ENCODE peak calls at places on chromosome 19, in ten cellular contexts. F is K562, D is OCI-LY7, U is PC-3, S is SK-N-SH, W is H9, Z is IMR-90, B is fibroblast of lung, K is MM.1S, P is mammary epithelial cell. A is an unnamed sample. For H4K20me1, the result is how much of the 10 kb centered on the place peaks cover.

GRCh38 chr19:37928527-37929286 is 21.7 kb downstream of the SIPA1L3 start:
- DNase-seq in F (no peak), D (peak), U (no peak), S (no peak), W (peak), Z (no peak), B (no peak), K (no peak), P (no peak), A (no peak)

GRCh38 chr19:39671739-39672363 is 16.1 kb downstream of the LGALS16 start:
- DNase-seq in F (peak), D (peak), U (peak), S (peak), W (peak), Z (peak), B (peak), K (peak), P (peak), A (peak)

GRCh38 chr19:51837145-51837544 is 42.2 kb downstream of the FPR3 start:
- DNase-seq in F (peak), D (no peak), U (no peak), S (no peak), W (no peak), Z (no peak), B (no peak), K (no peak), P (no peak), A (no peak)

GRCh38 chr19:43463381-43464088 is 1.9 kb downstream of the LYPD3 start:
- DNase-seq in F (peak), D (peak), U (peak), S (peak), W (peak), Z (peak), B (peak), K (peak), P (peak), A (peak)

GRCh38 chr19:7888145-7888825 is at the start of gene LRRC8E:
- DNase-seq in F (peak), D (no peak), U (peak), S (peak), W (peak), Z (peak), B (peak), K (no peak), P (peak), A (peak)

GRCh38 chr19:1312732-1313694 is 27.3 kb downstream of the EFNA2 start:
- DNase-seq in F (no peak), D (no peak), U (peak), S (no peak), W (no peak), Z (peak), B (peak), K (no peak), P (peak), A (peak)

GRCh38 chr19:42081584-42082258 is 5.8 kb downstream of the ZNF574 start:
- DNase-seq in F (no peak), D (peak), U (peak), S (peak), W (no peak), Z (peak), B (peak), K (peak), P (no peak), A (peak)

GRCh38 chr19:39409886-39410619 is 2.4 kb upstream of the PLEKHG2 start:
- DNase-seq in F (peak), D (peak), U (no peak), S (peak), W (no peak), Z (no peak), B (peak), K (peak), P (no peak), A (peak)

GRCh38 chr19:2374808-2375207 is 14.7 kb downstream of the TMPRSS9 start:
- DNase-seq in F (no peak), D (no peak), U (no peak), S (no peak), W (no peak), Z (no peak), B (no peak), K (no peak), P (no peak), A (peak)

GRCh38 chr19:35416331-35416730 is 31.7 kb upstream of the FFAR2 start:
- DNase-seq in F (no peak), D (no peak), U (no peak), S (no peak), W (no peak), Z (no peak), B (no peak), K (no peak), P (no peak), A (no peak)

GRCh38 chr19:38502410-38503143 is 69.1 kb downstream of the RYR1 start:
- DNase-seq in F (no peak), D (no peak), U (no peak), S (no peak), W (no peak), Z (no peak), B (no peak), K (no peak), P (no peak), A (no peak)

GRCh38 chr19:555474-555808 is 11.6 kb downstream of the GZMM start:
- DNase-seq in F (no peak), D (no peak), U (no peak), S (no peak), W (no peak), Z (no peak), B (no peak), K (no peak), P (no peak), A (no peak)

GRCh38 chr19:35868172-35868822 is at the start of gene APLP1:
- DNase-seq in F (peak), D (peak), U (peak), S (peak), W (peak), Z (no peak), B (no peak), K (peak), P (no peak), A (peak)

GRCh38 chr19:33245948-33246728 is 20.5 kb upstream of the SLC7A10 start:
- DNase-seq in F (no peak), D (no peak), U (no peak), S (peak), W (no peak), Z (no peak), B (peak), K (no peak), P (no peak), A (no peak)

GRCh38 chr19:51702103-51702753 is 9.1 kb downstream of the SPACA6 start:
- DNase-seq in F (peak), D (peak), U (peak), S (peak), W (peak), Z (peak), B (peak), K (no peak), P (peak), A (peak)

GRCh38 chr19:45101796-45102195 is 8.8 kb downstream of the PPP1R37 start:
- DNase-seq in F (no peak), D (no peak), U (no peak), S (no peak), W (no peak), Z (no peak), B (no peak), K (no peak), P (no peak), A (no peak)

GRCh38 chr19:45099465-45100201 is 6.7 kb downstream of the PPP1R37 start:
- DNase-seq in F (no peak), D (no peak), U (no peak), S (no peak), W (no peak), Z (peak), B (peak), K (no peak), P (peak), A (no peak)

GRCh38 chr19:45098521-45099464 is 5.8 kb downstream of the PPP1R37 start:
- DNase-seq in F (no peak), D (no peak), U (no peak), S (no peak), W (no peak), Z (peak), B (peak), K (no peak), P (no peak), A (peak)

GRCh38 chr19:45100797-45101196 is 7.8 kb downstream of the PPP1R37 start:
- DNase-seq in F (no peak), D (no peak), U (no peak), S (no peak), W (no peak), Z (peak), B (peak), K (no peak), P (no peak), A (peak)

DNA sequence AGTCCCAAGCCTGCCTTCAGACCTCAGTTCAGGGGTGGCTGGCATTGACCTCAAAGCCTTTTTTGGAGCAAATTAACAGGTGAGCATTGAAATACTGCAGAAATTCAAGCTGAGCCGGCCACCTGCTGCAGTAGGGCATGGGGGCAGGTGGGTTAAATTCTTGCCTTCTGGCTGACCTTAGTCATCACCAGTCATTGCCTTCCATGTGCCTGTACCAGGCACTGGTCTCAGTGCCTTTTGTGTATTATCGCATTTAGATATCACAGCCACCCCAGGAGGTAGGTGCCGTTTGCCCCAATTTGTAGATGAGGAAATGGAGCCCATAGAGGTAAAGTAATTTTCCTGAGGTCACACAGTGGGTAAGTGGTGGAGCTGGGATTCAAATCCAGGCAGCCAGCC is 7.2 kb downstream of the PPP1R37 start:
- DNase-seq in F (no peak), D (no peak), U (no peak), S (no peak), W (no peak), Z (no peak), B (no peak), K (no peak), P (no peak), A (no peak)
- H4K20me1 ChIP-seq in F (half or more), D (under half), U (under half), S (half or more), W (under half), Z (half or more), B (under half), K (under half), P (under half), A (under half)

DNA sequence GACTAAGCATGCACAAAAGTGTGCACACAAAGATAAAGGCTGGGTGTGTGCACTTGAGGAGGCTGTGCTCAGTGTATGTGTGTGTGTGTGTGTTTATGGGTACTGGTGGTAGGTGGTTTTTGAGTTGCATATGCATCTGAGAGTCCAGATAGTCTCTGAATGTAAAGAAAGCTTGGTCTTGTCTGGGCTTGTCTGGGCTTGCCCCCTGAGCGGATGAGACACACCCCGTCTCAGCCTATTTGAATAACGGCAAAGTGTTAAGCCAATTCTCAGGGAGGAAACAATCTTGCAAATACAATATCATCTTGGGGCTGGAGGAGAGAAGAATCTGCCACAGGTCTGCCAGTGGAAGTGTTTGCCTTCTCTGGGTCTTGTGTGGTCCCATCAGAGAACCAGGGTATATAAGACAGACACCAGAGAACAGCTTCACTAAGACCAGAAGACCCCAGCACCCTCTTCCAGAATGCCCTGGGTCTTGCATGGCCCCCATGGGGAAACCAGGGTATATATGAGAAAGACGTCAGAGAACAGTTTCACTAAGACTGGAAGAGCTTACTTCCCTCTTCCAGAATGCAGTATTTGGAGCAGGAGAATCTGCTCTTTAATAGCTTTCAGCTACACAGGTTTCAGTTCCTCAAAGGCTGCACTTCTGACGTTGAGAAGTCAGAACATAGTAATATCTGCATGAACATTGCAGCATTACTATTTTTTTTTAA is 13.4 kb downstream of the CD70 start:
- DNase-seq in F (peak), D (peak), U (no peak), S (no peak), W (peak), Z (no peak), B (peak), K (peak), P (peak), A (no peak)
- H2AFZ ChIP-seq in F (peak), D (peak), U (no peak), S (no peak), W (no peak), Z (no peak), B (no peak), K (peak), P (no peak), A (no peak)

GRCh38 chr19:13005861-13006370 is 10.6 kb downstream of the NFIX start:
- DNase-seq in F (no peak), D (no peak), U (no peak), S (peak), W (no peak), Z (no peak), B (no peak), K (no peak), P (no peak), A (peak)
- H4K20me1 ChIP-seq in F (under half), D (under half), U (under half), S (under half), W (under half), Z (half or more), B (under half), K (under half), P (under half), A (under half)

DNA sequence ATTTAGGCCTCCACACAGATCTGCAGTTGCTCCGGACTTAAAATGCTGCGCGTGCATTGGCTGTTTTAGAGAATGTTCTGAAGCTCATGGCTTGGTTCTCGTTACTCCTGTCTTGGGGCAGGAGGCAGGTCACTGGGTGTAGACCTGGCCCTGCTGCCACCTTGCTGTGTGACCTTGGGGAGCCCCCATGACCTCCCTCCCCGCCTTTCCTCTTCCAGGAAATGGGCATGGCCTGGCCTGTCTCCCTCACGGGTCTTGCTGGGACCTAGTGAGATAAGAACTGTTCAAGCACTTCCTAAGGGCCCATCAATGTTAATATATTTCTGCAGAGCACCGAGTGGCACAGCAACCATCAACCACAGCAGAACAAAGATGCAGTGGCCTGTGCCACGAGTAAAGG is 49.4 kb downstream of the KLF2 start:
- DNase-seq in F (no peak), D (no peak), U (no peak), S (no peak), W (no peak), Z (no peak), B (no peak), K (no peak), P (no peak), A (no peak)
- H2AFZ ChIP-seq in F (no peak), D (no peak), U (no peak), S (no peak), W (no peak), Z (no peak), B (no peak), K (no peak), P (no peak), A (no peak)

GRCh38 chr19:18292810-18293641 is 11.6 kb upstream of the JUND start:
- DNase-seq in F (peak), D (peak), U (peak), S (peak), W (peak), Z (peak), B (peak), K (no peak), P (no peak), A (peak)
- H4K20me1 ChIP-seq in F (under half), D (under half), U (under half), S (under half), W (under half), Z (under half), B (under half), K (under half), P (under half), A (under half)

GRCh38 chr19:5466072-5466471 is 10.9 kb downstream of the ZNRF4 start:
- DNase-seq in F (no peak), D (no peak), U (no peak), S (no peak), W (no peak), Z (no peak), B (no peak), K (no peak), P (no peak), A (no peak)
- H2AFZ ChIP-seq in F (no peak), D (no peak), U (no peak), S (no peak), W (no peak), Z (no peak), B (no peak), K (no peak), P (no peak), A (no peak)

DNA sequence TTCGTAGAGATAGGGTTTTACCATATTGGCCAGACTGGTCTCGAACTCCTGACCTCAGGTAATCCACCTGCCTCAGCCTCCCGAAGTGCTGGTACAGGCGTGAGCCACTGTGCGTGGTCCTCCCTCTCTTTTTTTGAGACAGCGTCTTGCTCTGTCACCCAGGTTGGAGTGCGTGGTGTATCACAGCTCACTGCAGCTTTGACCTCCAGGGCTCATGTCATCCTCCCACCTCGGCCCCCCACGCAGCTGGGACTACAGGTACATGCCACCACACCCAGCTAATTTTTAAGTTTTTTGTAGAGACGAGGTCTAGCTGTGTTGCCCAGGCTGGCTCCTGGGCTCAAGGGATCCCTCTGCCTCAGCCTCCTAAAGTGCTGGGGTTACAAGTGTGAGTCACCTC is 18.2 kb downstream of the ZSCAN18 start:
- DNase-seq in F (no peak), D (no peak), U (no peak), S (no peak), W (no peak), Z (no peak), B (no peak), K (no peak), P (no peak), A (no peak)
- H4K20me1 ChIP-seq in F (under half), D (under half), U (under half), S (under half), W (under half), Z (under half), B (under half), K (under half), P (under half), A (under half)

A was measured in GM23248.